ENCODE peak calls at places on chromosomes 11 and 22, in four cellular contexts. J is DND-41, M is endothelial cell of umbilical vein, C is PC-3. P is an unnamed sample.

GRCh38 chr11:86134580-86135318 is 65.9 kb upstream of the PICALM start:
- DNase-seq in M (no peak), C (peak; percentile 55), J (no peak), P (no peak)

GRCh38 chr11:95795627-95796308 is 5.5 kb downstream of the CEP57 start:
- DNase-seq in M (no peak), C (no peak), J (no peak), P (no peak)

GRCh38 chr11:47797633-47798032 is 30.5 kb upstream of the FNBP4 start:
- DNase-seq in C (peak; percentile 53), M (peak; percentile 41), J (no peak), P (peak; percentile 59)

GRCh38 chr22:39773976-39774539 is 119.5 kb downstream of the ENTHD1 start:
- DNase-seq in M (peak; percentile 17), C (peak; percentile 25), J (peak; percentile 71), P (peak; percentile 18)

GRCh38 chr11:121464352-121464946 is 11.7 kb upstream of the SORL1-AS1 start:
- DNase-seq in C (peak; percentile 97), J (peak; percentile 24), M (peak; percentile 58), P (peak; percentile 85)

GRCh38 chr22:48424661-48425060 is 1403.0 kb downstream of the BRD1 start:
- DNase-seq in M (no peak), C (no peak), J (no peak), P (no peak)

GRCh38 chr11:59009661-59010060 is 70.4 kb downstream of the GLYATL1 start:
- DNase-seq in J (no peak), M (peak; percentile 3), C (no peak), P (no peak)

GRCh38 chr22:35721954-35722353 is 4.3 kb downstream of the APOL5 start:
- DNase-seq in C (no peak), M (no peak), J (no peak), P (no peak)

GRCh38 chr11:68968306-68969255 is 12.2 kb downstream of the MRGPRD start:
- DNase-seq in C (no peak), M (no peak), J (no peak), P (no peak)

GRCh38 chr22:49325531-49326395 is 501.9 kb downstream of the BRD1 start:
- DNase-seq in J (no peak), M (no peak), C (no peak), P (no peak)

GRCh38 chr22:21016644-21017420 is 1.9 kb downstream of the P2RX6 start:
- DNase-seq in M (no peak), C (no peak), J (no peak), P (no peak)

GRCh38 chr22:33757041-33757440 is 163.2 kb downstream of the LARGE1 start:
- DNase-seq in M (no peak), C (no peak), J (no peak), P (no peak)

GRCh38 chr11:77400306-77400705 is 73.6 kb downstream of the PAK1 start:
- DNase-seq in J (no peak), C (no peak), M (no peak), P (no peak)

GRCh38 chr11:126355926-126356897 is 726 bp downstream of the ST3GAL4 start:
- DNase-seq in J (peak; percentile 60), M (peak; percentile 26), C (peak; percentile 31), P (peak; percentile 55)

GRCh38 chr11:85843929-85844328 is 11.3 kb upstream of the CCDC83 start:
- DNase-seq in C (no peak), M (no peak), J (no peak), P (no peak)

GRCh38 chr11:123438191-123438627 is 8.1 kb downstream of the GRAMD1B start:
- DNase-seq in C (no peak), J (no peak), M (no peak), P (no peak)

GRCh38 chr11:113773092-113773415 is 438 bp downstream of the ZW10 start:
- DNase-seq in M (no peak), J (no peak), C (peak; percentile 33), P (no peak)

GRCh38 chr11:93468286-93468685 is 74.9 kb downstream of the SMCO4 start:
- DNase-seq in J (no peak), M (no peak), C (no peak), P (no peak)

GRCh38 chr11:10379433-10379832 is 74.6 kb downstream of the ADM start:
- DNase-seq in J (no peak), M (no peak), C (peak; percentile 57), P (no peak)

GRCh38 chr11:24386551-24387404 is 110.1 kb upstream of the LUZP2 start:
- DNase-seq in M (peak; percentile 38), J (no peak), C (peak; percentile 60), P (peak; percentile 55)

GRCh38 chr11:69448471-69449284 is 32.8 kb upstream of the LINC01488 start:
- DNase-seq in M (no peak), C (no peak), J (no peak), P (no peak)

GRCh38 chr11:120254788-120255518 is 15.0 kb downstream of the POU2F3 start:
- DNase-seq in C (no peak), M (no peak), J (peak; percentile 15), P (no peak)

GRCh38 chr11:69944146-69944795 is 125.1 kb upstream of the FGF3 start:
- DNase-seq in J (no peak), M (no peak), C (no peak), P (no peak)

GRCh38 chr11:126433244-126433846 is 77.9 kb downstream of the ST3GAL4 start:
- DNase-seq in C (no peak), J (no peak), M (no peak), P (no peak)

GRCh38 chr11:114296190-114296978 is at the start of gene NNMT:
- DNase-seq in C (peak; percentile 60), M (peak; percentile 97), J (no peak), P (peak; percentile 99)

GRCh38 chr11:8019671-8020597 is 32.8 kb downstream of the EIF3F start:
- DNase-seq in C (no peak), M (peak; percentile 8), J (no peak), P (peak; percentile 27)
- H2AFZ ChIP-seq in C (peak overlapping the region; percentile 26), M (no peak overlapping the region), J (no peak overlapping the region), P (no peak overlapping the region)

DNA sequence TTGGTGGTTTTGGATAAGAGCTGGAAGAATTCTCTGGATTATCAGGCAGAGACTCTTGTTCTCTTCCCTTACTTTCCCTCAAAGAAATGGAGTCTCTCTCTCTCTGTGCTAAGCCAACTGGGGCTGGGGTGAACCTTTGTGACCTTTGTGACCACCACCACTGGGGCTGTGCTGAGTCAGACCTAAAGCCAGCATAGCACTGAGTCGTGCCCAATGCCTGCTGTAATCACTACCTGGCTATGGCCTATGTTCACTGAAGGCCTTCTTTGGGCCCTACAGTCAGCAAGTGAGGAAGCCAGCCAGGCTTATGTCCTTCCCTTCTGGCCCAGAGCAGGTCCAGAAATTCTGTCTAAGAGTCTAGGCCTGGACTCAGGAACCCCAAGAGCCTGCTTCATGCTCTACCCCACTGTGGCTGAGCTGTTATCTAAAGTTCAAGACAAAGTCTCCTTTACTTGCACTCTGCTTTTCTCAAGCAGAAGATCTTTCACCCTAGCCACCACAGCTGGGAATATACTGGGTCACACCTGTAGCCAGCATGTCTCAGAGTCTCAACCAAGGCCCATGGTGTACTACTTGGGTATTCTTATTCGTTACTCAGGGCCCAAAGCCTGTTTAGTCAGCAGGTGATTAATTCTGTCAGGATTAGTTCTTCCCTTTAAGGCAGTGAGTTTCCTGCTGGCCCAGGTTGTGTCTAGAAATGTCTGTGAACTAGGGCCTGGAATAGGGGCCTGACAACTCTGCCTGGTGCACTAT is 86.0 kb downstream of the EHF start:
- DNase-seq in M (no peak), C (no peak), J (no peak), P (no peak)
- H2AFZ ChIP-seq in M (no peak overlapping the region), C (no peak overlapping the region), J (no peak overlapping the region), P (no peak overlapping the region)

GRCh38 chr11:41010361-41011050 is 448.9 kb downstream of the LRRC4C start:
- DNase-seq in J (no peak), C (no peak), M (no peak), P (no peak)
- H2AFZ ChIP-seq in J (no peak overlapping the region), C (no peak overlapping the region), M (no peak overlapping the region), P (no peak overlapping the region)

GRCh38 chr11:111423250-111423615 is 44.2 kb upstream of the POU2AF1 start:
- DNase-seq in C (no peak), J (no peak), M (no peak), P (no peak)

GRCh38 chr11:111419181-111419580 is 40.1 kb upstream of the POU2AF1 start:
- DNase-seq in J (peak; percentile 54), M (no peak), C (no peak), P (no peak)

GRCh38 chr11:111422494-111423249 is 43.6 kb upstream of the POU2AF1 start:
- DNase-seq in M (no peak), C (peak; percentile 65), J (peak; percentile 72), P (peak; percentile 33)

GRCh38 chr11:111419641-111420327 is 40.7 kb upstream of the POU2AF1 start:
- DNase-seq in J (no peak), M (no peak), C (no peak), P (no peak)

DNA sequence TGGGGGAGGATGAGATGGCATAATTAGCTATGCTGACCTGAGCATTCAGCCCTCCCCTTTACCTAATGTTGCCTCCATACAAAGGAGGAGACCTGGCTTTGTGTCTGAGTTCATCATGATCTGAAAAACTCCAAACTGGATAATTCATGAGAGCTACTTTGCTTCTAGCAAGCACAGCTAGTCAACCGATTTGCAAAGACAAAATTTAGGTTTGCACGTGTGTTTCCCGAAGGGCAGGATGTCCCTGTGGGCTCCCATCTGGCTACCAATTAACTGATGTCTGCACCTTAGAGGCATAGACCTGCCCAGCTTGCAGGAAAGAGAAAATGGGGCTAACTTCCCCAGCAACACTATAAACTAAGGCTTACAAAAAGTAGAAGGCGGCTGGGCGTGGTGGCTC is 42.2 kb upstream of the POU2AF1 start:
- DNase-seq in M (no peak), J (no peak), C (no peak), P (no peak)
- H2AFZ ChIP-seq in M (no peak overlapping the region), J (no peak overlapping the region), C (no peak overlapping the region), P (no peak overlapping the region)